ENCODE peak calls at places on chromosome 10, in five cellular contexts. U, Z, O, L and P are unnamed samples. For H3K4me1, the result is how much of the 10 kb centered on the place peaks cover.

GRCh38 chr10:35639021-35639521 is 3.0 kb downstream of the FZD8 start:
- DNase-seq in U (no peak), L (no peak), O (no peak), Z (no peak), P (peak)

GRCh38 chr10:24822557-24822956 is 98.9 kb upstream of the ARHGAP21 start:
- DNase-seq in O (no peak), L (no peak), Z (no peak), U (no peak), P (no peak)

GRCh38 chr10:69679736-69680135 is 49.7 kb downstream of the FAM241B start:
- DNase-seq in O (no peak), Z (no peak), U (no peak), L (peak), P (no peak)

GRCh38 chr10:119445935-119446317 is 96.6 kb downstream of the RGS10 start:
- DNase-seq in Z (no peak), U (no peak), O (no peak), L (no peak), P (no peak)

GRCh38 chr10:20834825-20835224 is 62.3 kb downstream of the NEBL start:
- DNase-seq in L (no peak), U (no peak), Z (no peak), O (no peak), P (no peak)

GRCh38 chr10:123428302-123428701 is 237.9 kb upstream of the GPR26 start:
- DNase-seq in Z (no peak), L (no peak), O (no peak), U (no peak), P (no peak)

GRCh38 chr10:78931333-78932083 is 137.3 kb upstream of the ZMIZ1 start:
- DNase-seq in U (no peak), Z (peak), L (peak), O (peak), P (peak)

GRCh38 chr10:133324198-133324792 is 12.4 kb downstream of the CALY start:
- DNase-seq in Z (peak), O (peak), L (peak), U (no peak), P (peak)

GRCh38 chr10:69976795-69977546 is 75.7 kb upstream of the MACROH2A2 start:
- DNase-seq in U (no peak), O (no peak), L (no peak), Z (no peak), P (no peak)

GRCh38 chr10:98608417-98608816 is 161.7 kb upstream of the HPS1 start:
- DNase-seq in U (no peak), Z (peak), O (no peak), L (no peak), P (no peak)

GRCh38 chr10:132208489-132209050 is 21.8 kb downstream of the DPYSL4 start:
- DNase-seq in U (no peak), L (no peak), Z (no peak), O (no peak), P (no peak)

GRCh38 chr10:72320676-72321247 is 34.0 kb downstream of the DNAJB12 start:
- DNase-seq in U (peak), O (peak), Z (peak), L (peak), P (peak)

GRCh38 chr10:14822879-14823755 is 14.7 kb downstream of the CDNF start:
- DNase-seq in Z (peak), O (no peak), L (no peak), U (peak), P (peak)

GRCh38 chr10:46257099-46257498 is 29.7 kb upstream of the ANTXRL start:
- DNase-seq in U (no peak), L (no peak), Z (no peak), O (no peak), P (no peak)

GRCh38 chr10:104090597-104090996 is 4.9 kb upstream of the COL17A1 start:
- DNase-seq in Z (peak), U (peak), O (no peak), L (no peak), P (no peak)

GRCh38 chr10:62690703-62691102 is 113.8 kb upstream of the ADO start:
- DNase-seq in O (no peak), U (no peak), L (no peak), Z (no peak), P (no peak)

GRCh38 chr10:71807557-71808510 is 34.5 kb upstream of the VSIR start:
- DNase-seq in Z (no peak), O (no peak), L (peak), U (no peak), P (no peak)

GRCh38 chr10:59091239-59091638 is 85.2 kb upstream of the PHYHIPL start:
- DNase-seq in Z (no peak), L (no peak), O (no peak), U (no peak), P (no peak)

GRCh38 chr10:3807221-3807927 is 22.4 kb upstream of the KLF6 start:
- DNase-seq in U (no peak), L (no peak), Z (no peak), O (no peak), P (no peak)

GRCh38 chr10:34768261-34768971 is 46.7 kb downstream of the PARD3 start:
- DNase-seq in U (no peak), Z (peak), L (no peak), O (peak), P (no peak)

GRCh38 chr10:68756246-68756645 is 35.2 kb downstream of the CCAR1 start:
- DNase-seq in O (no peak), L (no peak), U (no peak), Z (no peak), P (no peak)

GRCh38 chr10:79024716-79025112 is 44.1 kb upstream of the ZMIZ1 start:
- DNase-seq in O (no peak), Z (no peak), L (peak), U (no peak), P (no peak)

GRCh38 chr10:42691361-42692120 is 53.2 kb upstream of the ZNF33B start:
- DNase-seq in O (no peak), Z (no peak), U (peak), L (no peak), P (peak)

GRCh38 chr10:97013983-97014382 is 171.8 kb downstream of the SLIT1 start:
- DNase-seq in U (no peak), L (no peak), Z (no peak), O (no peak), P (no peak)

GRCh38 chr10:29392376-29393021 is 103.6 kb downstream of the LYZL1 start:
- DNase-seq in L (no peak), U (peak), O (peak), Z (peak), P (peak)

GRCh38 chr10:12484945-12485805 is 135.8 kb downstream of the CAMK1D start:
- DNase-seq in U (no peak), L (peak), O (no peak), Z (peak), P (no peak)

GRCh38 chr10:35236739-35237138 is 99.6 kb upstream of the CCNY start:
- DNase-seq in L (no peak), O (no peak), U (no peak), Z (peak), P (no peak)

GRCh38 chr10:6013413-6014192 is 36.3 kb upstream of the IL15RA start:
- DNase-seq in O (no peak), L (no peak), Z (no peak), U (no peak), P (peak)

GRCh38 chr10:97349752-97350117 is 15.2 kb upstream of the FRAT2 start:
- DNase-seq in L (no peak), U (no peak), Z (no peak), O (no peak), P (no peak)

GRCh38 chr10:1980459-1980858 is 243.1 kb upstream of the ADARB2 start:
- DNase-seq in Z (no peak), U (no peak), O (no peak), L (no peak), P (no peak)

GRCh38 chr10:122139226-122139625 is 131.9 kb upstream of the BTBD16 start:
- DNase-seq in L (no peak), U (no peak), O (no peak), Z (no peak), P (peak)
- H3K4me1 ChIP-seq in L (under half), U (under half), O (under half), Z (half or more), P (under half)

GRCh38 chr10:121530481-121531075 is 67.7 kb downstream of the FGFR2 start:
- DNase-seq in Z (no peak), L (no peak), U (no peak), O (no peak), P (no peak)

GRCh38 chr10:121531830-121532178 is 66.4 kb downstream of the FGFR2 start:
- DNase-seq in U (no peak), L (no peak), O (no peak), Z (no peak), P (no peak)

GRCh38 chr10:121532465-121532864 is 65.8 kb downstream of the FGFR2 start:
- DNase-seq in O (no peak), U (peak), Z (no peak), L (no peak), P (no peak)

GRCh38 chr10:121527690-121528089 is 70.6 kb downstream of the FGFR2 start:
- DNase-seq in Z (peak), L (no peak), U (peak), O (no peak), P (no peak)

GRCh38 chr10:121531076-121531829 is 67.0 kb downstream of the FGFR2 start:
- DNase-seq in U (no peak), O (no peak), Z (no peak), L (no peak), P (no peak)
- H3K4me1 ChIP-seq in U (under half), O (under half), Z (under half), L (under half), P (under half)

GRCh38 chr10:8059191-8059936 is 4.9 kb downstream of the GATA3 start:
- DNase-seq in L (no peak), U (peak), Z (no peak), O (no peak), P (no peak)
- H3K4me1 ChIP-seq in L (under half), U (under half), Z (under half), O (under half), P (half or more)

GRCh38 chr10:23337616-23338015 is 7.0 kb downstream of the C10orf67 start:
- DNase-seq in U (no peak), L (no peak), O (no peak), Z (no peak), P (no peak)

GRCh38 chr10:23341004-23341403 is 3.6 kb downstream of the C10orf67 start:
- DNase-seq in U (no peak), L (no peak), O (no peak), Z (no peak), P (no peak)

GRCh38 chr10:23338886-23339285 is 5.7 kb downstream of the C10orf67 start:
- DNase-seq in O (no peak), L (no peak), Z (no peak), U (peak), P (no peak)

GRCh38 chr10:23340346-23340745 is 4.3 kb downstream of the C10orf67 start:
- DNase-seq in O (no peak), Z (no peak), U (no peak), L (no peak), P (no peak)

DNA sequence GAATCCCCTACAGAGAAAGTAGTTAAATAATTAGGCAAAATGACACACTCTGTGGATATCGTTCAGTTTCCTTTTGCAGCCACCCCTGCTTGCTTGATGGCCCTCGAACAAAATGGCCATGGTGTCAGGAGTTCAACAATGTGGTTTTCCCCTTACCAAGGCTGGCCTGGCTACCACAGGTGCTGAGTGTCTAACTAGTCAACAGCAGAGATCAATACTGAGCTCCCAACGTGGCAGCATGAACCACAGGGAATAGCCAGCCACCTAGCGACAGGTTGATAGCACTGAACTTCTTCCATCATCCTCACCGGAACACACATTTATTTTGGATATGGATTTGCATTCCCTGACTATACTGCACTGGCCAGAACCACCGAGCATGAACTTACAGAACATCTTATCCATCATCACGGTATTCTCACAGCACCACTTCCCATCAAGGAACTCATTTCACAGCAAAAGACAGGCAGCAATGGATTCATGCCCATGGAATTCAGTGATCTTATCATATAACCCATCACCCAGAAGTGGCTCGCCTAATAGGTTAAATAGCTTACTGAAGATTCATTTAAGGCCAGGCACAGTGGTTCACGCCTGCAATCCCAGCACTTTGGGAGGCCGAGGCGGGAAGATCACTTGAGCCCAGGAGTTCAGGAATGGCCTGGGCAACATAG is 6.3 kb downstream of the C10orf67 start:
- DNase-seq in Z (peak), U (peak), L (no peak), O (no peak), P (no peak)
- H3K4me1 ChIP-seq in Z (under half), U (under half), L (under half), O (under half), P (under half)

GRCh38 chr10:8063935-8064334 is 9.4 kb downstream of the GATA3 start:
- DNase-seq in L (no peak), U (no peak), Z (no peak), O (no peak), P (no peak)

GRCh38 chr10:8066146-8066545 is 11.7 kb downstream of the GATA3 start:
- DNase-seq in O (no peak), U (no peak), Z (no peak), L (no peak), P (no peak)

GRCh38 chr10:8066797-8067196 is 12.3 kb downstream of the GATA3 start:
- DNase-seq in O (no peak), L (no peak), Z (no peak), U (no peak), P (no peak)

GRCh38 chr10:8064436-8064835 is 9.9 kb downstream of the GATA3 start:
- DNase-seq in O (no peak), L (no peak), Z (no peak), U (no peak), P (no peak)

GRCh38 chr10:8065651-8066050 is 11.2 kb downstream of the GATA3 start:
- DNase-seq in L (no peak), U (peak), Z (no peak), O (no peak), P (no peak)
- H3K4me1 ChIP-seq in L (under half), U (under half), Z (under half), O (under half), P (under half)